ENCODE peak calls at places on chromosomes 11 and 22, in four cellular contexts. U is WTC11, E is K562, H is GM12878. I is an unnamed sample.

GRCh38 chr11:9815486-9816136 is 151.7 kb downstream of the SWAP70 start:
- DNase-seq in E (no peak), U (no peak), H (no peak), I (no peak)

GRCh38 chr11:72814831-72815618 is 814 bp downstream of the ATG16L2 start:
- DNase-seq in E (peak), U (peak), H (no peak), I (peak)

GRCh38 chr11:20790622-20791021 is 121.2 kb downstream of the NELL1 start:
- DNase-seq in H (no peak), E (no peak), U (peak), I (no peak)

GRCh38 chr22:28917747-28918543 is 34.6 kb downstream of the ZNRF3 start:
- DNase-seq in E (no peak), H (no peak), U (no peak), I (peak)

GRCh38 chr11:4184163-4184916 is 89.7 kb downstream of the RRM1 start:
- DNase-seq in H (no peak), U (no peak), E (peak), I (no peak)

GRCh38 chr11:27094062-27094587 is 53.5 kb downstream of the BBOX1 start:
- DNase-seq in H (no peak), U (no peak), E (no peak), I (no peak)

GRCh38 chr11:12727556-12728070 is 53.4 kb downstream of the TEAD1 start:
- DNase-seq in H (no peak), E (no peak), U (no peak), I (no peak)

GRCh38 chr22:22235564-22235963 is 9.0 kb upstream of the VPREB1 start:
- DNase-seq in U (peak), H (peak), E (peak), I (no peak)

GRCh38 chr11:1228921-1229451 is 6.1 kb downstream of the MUC5B start:
- DNase-seq in H (no peak), E (no peak), U (no peak), I (no peak)

GRCh38 chr11:84290647-84291046 is 1004.5 kb upstream of the CCDC90B start:
- DNase-seq in H (no peak), U (no peak), E (no peak), I (no peak)

GRCh38 chr11:115493488-115493887 is 10.7 kb downstream of the CADM1 start:
- DNase-seq in E (no peak), H (no peak), U (no peak), I (no peak)

GRCh38 chr11:112719736-112720525 is 241.3 kb upstream of the NCAM1 start:
- DNase-seq in E (no peak), H (no peak), U (no peak), I (no peak)

DNA sequence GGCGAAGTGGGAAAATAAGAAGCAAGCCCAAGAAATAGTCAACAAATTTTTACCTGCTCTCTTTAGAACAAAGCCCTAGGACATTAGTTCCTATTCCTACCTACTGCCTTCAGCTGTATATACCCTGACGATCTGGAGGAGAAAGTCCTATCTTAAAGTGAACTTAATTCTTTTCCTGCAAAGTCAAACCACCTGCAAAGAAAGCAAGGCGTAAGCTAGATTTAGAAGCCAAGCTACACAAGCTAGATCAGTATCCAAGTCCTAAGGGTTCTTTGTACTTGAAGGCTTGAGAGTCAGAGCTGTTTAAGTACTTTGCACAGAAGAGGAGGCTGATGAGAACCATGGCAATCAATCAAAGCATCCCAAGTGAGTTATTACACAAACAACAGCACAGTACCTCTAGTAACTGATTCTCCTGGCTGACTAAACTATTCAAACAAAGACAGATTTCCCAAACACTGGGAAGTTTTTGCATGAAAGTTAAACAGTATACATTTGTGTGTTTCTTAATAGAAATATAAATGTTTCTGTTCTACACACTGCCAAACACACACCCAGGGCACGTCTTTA is 1.9 kb downstream of the CDON start:
- DNase-seq in U (no peak), E (no peak), H (no peak), I (peak)
- TF ChIP-seq NR2C2 in U (no peak), E (no peak), H (no peak), I (no peak)

DNA sequence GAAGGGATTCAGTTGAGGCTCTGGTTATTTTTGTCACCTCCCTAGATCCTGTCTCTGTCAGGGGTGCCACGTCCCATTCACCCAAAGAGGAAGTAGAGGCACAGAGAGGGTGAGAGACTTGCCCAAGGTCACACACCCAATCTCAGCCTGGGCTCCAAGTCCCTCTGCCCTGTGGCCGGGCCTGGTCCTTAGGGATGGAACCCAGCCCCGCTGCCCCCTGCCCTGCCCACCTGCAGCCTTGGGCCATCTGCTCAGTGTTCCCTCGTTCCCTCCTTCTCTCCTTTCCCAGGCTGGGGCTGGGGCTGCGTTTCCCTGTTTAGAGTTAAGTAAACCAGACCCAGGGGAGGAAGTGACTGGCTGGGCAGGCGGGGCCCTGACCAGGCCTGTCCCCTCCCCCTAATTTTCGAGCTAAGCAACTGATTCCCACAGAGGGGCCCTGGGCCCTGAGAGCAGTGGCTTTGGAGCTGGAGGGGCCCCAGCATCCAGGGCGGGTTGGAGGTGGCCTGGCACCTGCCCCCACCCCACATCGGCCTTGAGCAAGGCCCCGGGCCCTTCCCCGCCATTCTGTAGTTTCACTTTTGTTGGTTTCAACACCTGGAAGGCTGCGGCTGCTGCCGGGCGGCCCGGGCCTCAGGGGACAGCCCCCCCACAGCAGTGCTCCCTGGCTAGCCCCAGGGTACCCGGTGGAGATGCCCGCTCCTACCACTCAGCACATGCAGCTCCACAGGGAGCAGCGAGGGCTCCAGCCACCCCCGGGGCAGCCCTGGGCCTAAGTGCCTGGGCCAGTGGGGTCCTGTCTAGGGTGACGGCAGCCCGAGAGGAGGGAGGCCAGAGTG is 1.5 kb downstream of the TCIRG1 start:
- DNase-seq in U (peak), H (peak), E (peak), I (peak)
- TF ChIP-seq NR2C2 in U (no peak), H (no peak), E (no peak), I (no peak)

GRCh38 chr22:38236786-38237185 is 35.0 kb downstream of the MAFF start:
- DNase-seq in U (no peak), E (no peak), H (no peak), I (no peak)
- TF ChIP-seq NR2C2 in U (no peak), E (no peak), H (no peak), I (no peak)

GRCh38 chr11:6941970-6942369 is 15.7 kb downstream of the ZNF215 start:
- DNase-seq in U (no peak), E (no peak), H (no peak), I (no peak)

DNA sequence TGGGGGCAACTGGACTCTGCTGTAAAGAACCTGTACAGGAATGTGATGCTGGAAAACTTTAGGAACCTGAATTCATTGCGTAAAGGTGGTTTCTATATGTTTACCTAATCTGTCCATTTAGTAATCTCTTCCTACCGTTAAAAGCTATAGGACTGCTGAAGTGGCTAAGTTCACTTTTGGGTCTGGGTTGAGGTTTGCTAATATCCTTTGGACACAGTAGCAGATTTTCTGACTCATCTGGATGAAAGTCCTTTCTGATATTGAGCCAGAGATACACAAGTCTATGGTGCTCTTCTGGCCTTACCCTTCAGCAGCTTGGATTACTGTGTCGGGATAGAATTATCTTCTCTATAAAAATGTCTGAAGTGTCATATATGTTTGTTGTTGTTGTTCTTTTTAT is 16.9 kb downstream of the ZNF215 start:
- DNase-seq in U (no peak), E (no peak), H (no peak), I (no peak)
- TF ChIP-seq NR2C2 in U (no peak), E (no peak), H (no peak), I (no peak)

GRCh38 chr11:71407356-71407755 is 40.8 kb downstream of the DHCR7 start:
- DNase-seq in H (no peak), U (no peak), E (no peak), I (no peak)
- TF ChIP-seq NR2C2 in H (no peak), U (no peak), E (no peak), I (no peak)

DNA sequence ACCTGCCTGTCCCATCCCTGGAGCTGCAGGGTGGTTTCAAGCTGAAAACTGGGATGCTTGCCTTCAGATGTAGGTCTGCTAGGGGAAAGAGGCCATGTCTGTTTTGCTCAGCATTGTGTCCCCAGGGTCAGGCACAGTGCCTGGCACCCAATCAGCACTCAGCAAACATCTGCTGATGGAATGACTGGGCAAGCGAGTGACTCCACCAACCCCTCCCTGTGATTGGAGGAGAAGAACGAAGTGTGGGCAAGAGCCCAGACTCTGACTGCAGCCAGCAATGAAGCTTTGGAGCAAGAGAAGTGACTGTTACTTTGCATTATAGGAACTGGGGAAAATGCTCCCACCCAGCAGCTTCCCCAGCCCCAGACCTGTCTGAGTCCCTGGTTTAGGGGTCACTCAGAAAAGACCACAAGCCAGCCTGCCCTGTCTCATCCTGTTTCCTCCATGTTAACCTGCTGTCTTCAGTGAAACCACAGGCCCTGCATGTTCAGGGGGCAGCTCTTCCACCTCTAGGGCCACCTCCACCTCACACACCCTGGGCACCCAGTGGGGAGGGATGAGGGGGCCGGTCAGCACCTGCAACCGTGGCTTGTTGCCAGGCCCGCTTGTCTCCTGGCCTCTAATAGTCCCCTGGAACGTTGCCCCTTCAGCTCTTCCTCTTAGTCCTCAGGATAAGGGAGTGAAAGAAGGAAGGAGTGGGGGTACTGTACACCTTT is 147.4 kb downstream of the TRIM29 start:
- DNase-seq in E (no peak), U (no peak), H (no peak), I (no peak)
- TF ChIP-seq NR2C2 in E (no peak), U (no peak), H (no peak), I (no peak)

GRCh38 chr22:25068701-25069100 is 116.2 kb downstream of the KIAA1671 start:
- DNase-seq in E (no peak), H (no peak), U (no peak), I (no peak)

GRCh38 chr22:25066861-25067435 is 114.4 kb downstream of the KIAA1671 start:
- DNase-seq in E (no peak), U (no peak), H (no peak), I (no peak)

GRCh38 chr22:25069758-25070461 is 117.4 kb downstream of the KIAA1671 start:
- DNase-seq in E (no peak), H (no peak), U (no peak), I (no peak)

GRCh38 chr22:25069426-25069757 is 116.9 kb downstream of the KIAA1671 start:
- DNase-seq in H (no peak), E (no peak), U (no peak), I (no peak)

GRCh38 chr22:25067851-25068421 is 115.4 kb downstream of the KIAA1671 start:
- DNase-seq in H (no peak), U (no peak), E (no peak), I (no peak)
- TF ChIP-seq NR2C2 in H (no peak), U (no peak), E (no peak), I (no peak)

GRCh38 chr11:61514050-61514917 is 5.7 kb downstream of the LRRC10B start:
- DNase-seq in H (no peak), E (no peak), U (peak), I (no peak)

GRCh38 chr11:61518032-61518795 is 9.7 kb downstream of the LRRC10B start:
- DNase-seq in H (no peak), U (no peak), E (no peak), I (no peak)

GRCh38 chr11:61515686-61516085 is 7.1 kb downstream of the LRRC10B start:
- DNase-seq in E (no peak), U (no peak), H (no peak), I (no peak)

GRCh38 chr11:61516675-61517516 is 8.3 kb downstream of the LRRC10B start:
- DNase-seq in H (no peak), U (peak), E (peak), I (peak)

GRCh38 chr11:61516191-61516590 is 7.6 kb downstream of the LRRC10B start:
- DNase-seq in U (peak), E (no peak), H (no peak), I (no peak)
- TF ChIP-seq NR2C2 in U (no peak), E (no peak), H (no peak), I (no peak)

GRCh38 chr11:67057410-67057757 is 737 bp downstream of the RHOD start:
- DNase-seq in U (no peak), H (no peak), E (no peak), I (no peak)
- TF ChIP-seq NR2C2 in U (no peak), H (no peak), E (no peak), I (no peak)

GRCh38 chr11:65553301-65554001 is 4.7 kb downstream of the LTBP3 start:
- DNase-seq in E (peak), H (no peak), U (peak), I (no peak)

GRCh38 chr11:65552413-65552951 is 5.7 kb downstream of the LTBP3 start:
- DNase-seq in U (no peak), E (no peak), H (no peak), I (no peak)

GRCh38 chr11:65549088-65549487 is 9.1 kb downstream of the LTBP3 start:
- DNase-seq in H (no peak), E (no peak), U (no peak), I (no peak)

GRCh38 chr11:65554057-65554818 is 3.9 kb downstream of the LTBP3 start:
- DNase-seq in H (no peak), U (no peak), E (no peak), I (no peak)

DNA sequence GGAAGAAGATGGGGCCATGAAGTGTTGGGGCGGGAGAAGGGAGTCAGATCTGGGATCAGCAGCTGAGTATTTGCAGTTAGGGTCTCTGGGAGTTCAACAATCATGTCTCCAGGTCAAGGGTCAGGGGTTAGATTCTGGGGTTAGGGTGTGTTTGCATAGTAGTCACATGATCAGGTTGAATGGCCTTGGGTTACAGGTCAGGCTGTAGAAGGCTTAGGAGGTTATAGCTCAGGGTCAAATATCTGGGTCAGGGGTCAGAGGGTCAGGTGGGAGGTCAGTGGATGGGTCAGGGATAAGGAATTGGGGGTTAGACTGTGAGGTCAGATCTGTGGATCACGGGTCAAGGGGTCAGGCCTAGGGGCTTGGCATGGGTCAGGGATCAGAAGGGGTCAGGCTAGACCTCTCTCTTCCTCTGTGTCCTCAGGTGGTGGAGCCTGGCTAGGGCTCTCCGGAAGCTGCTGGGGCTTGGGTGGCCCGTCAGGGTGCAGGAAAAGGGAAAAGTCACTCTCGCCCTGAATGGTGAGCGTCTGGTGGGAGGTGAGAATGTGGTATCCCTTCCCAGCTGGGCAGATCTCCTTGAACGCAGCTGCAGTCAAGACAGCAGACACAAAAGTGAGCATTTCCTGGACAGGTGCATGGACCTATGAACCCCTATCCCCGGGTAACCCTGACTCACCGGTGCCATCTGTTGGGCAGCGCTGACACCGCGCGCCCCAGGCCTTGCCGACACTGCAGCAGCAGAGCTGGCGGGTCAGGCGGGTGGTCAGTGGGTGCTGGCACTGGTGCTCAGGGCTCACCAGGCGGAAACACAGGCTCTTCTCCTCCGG is 6.4 kb downstream of the LTBP3 start:
- DNase-seq in H (no peak), U (peak), E (peak), I (peak)
- TF ChIP-seq NR2C2 in H (no peak), U (no peak), E (peak), I (peak)

I was measured in HepG2.